ENCODE peak calls at places on chromosomes 6 and 20, in eight cellular contexts. P is brain microvascular endothelial cell, N is epithelial cell of esophagus, B is tibial artery, Q is A549, E is astrocyte of the spinal cord, V is gastrocnemius medialis, D is choroid plexus epithelial cell. R is an unnamed sample.

GRCh38 chr6:107489636-107490567 is at the start of gene SOBP:
- DNase-seq in N (peak; percentile 15), B (peak; percentile 53), Q (peak; percentile 36), E (peak; percentile 29), P (no peak), V (peak; percentile 47), D (peak; percentile 26), R (no peak)

GRCh38 chr6:109793793-109794192 is 102.7 kb downstream of the FIG4 start:
- DNase-seq in D (peak; percentile 96), B (peak; percentile 48), Q (peak; percentile 55), N (peak; percentile 96), V (no peak), P (peak; percentile 93), E (peak; percentile 93), R (peak; percentile 93)

GRCh38 chr6:1781152-1781848 is 171.6 kb downstream of the FOXC1 start:
- DNase-seq in P (no peak), N (no peak), E (peak; percentile 77), V (no peak), B (no peak), D (peak; percentile 71), Q (no peak), R (no peak)

GRCh38 chr20:24360531-24360930 is 108.9 kb upstream of the SYNDIG1 start:
- DNase-seq in P (no peak), Q (no peak), D (no peak), B (no peak), E (no peak), V (no peak), N (no peak), R (no peak)

GRCh38 chr6:38974389-38975133 is 74.0 kb upstream of the GLP1R start:
- DNase-seq in P (peak; percentile 24), B (no peak), E (no peak), N (no peak), Q (no peak), D (peak; percentile 27), V (no peak), R (no peak)

GRCh38 chr20:24700166-24700860 is 230.9 kb downstream of the SYNDIG1 start:
- DNase-seq in V (no peak), Q (no peak), P (no peak), N (no peak), B (no peak), D (no peak), E (no peak), R (no peak)

GRCh38 chr6:36605560-36606391 is 11.6 kb downstream of the SRSF3 start:
- DNase-seq in B (no peak), E (no peak), P (no peak), Q (no peak), N (no peak), V (no peak), D (peak; percentile 67), R (no peak)

GRCh38 chr6:51737580-51738360 is 349.6 kb downstream of the PKHD1 start:
- DNase-seq in Q (no peak), N (no peak), B (no peak), D (no peak), E (no peak), V (no peak), P (no peak), R (no peak)

GRCh38 chr6:116190550-116190949 is 63.3 kb downstream of the TSPYL4 start:
- DNase-seq in V (no peak), N (no peak), Q (no peak), B (no peak), E (peak; percentile 92), D (peak; percentile 95), P (peak; percentile 84), R (peak; percentile 46)

GRCh38 chr6:101117397-101118185 is 236.5 kb upstream of the ASCC3 start:
- DNase-seq in P (no peak), V (no peak), N (no peak), E (no peak), D (no peak), B (no peak), Q (no peak), R (no peak)

GRCh38 chr20:4455301-4455701 is 266.4 kb upstream of the PRND start:
- DNase-seq in E (no peak), V (no peak), P (no peak), Q (no peak), D (no peak), B (no peak), N (peak; percentile 61), R (no peak)

GRCh38 chr6:5302995-5303622 is 41.8 kb downstream of the FARS2 start:
- DNase-seq in D (peak; percentile 61), V (peak; percentile 28), B (no peak), N (peak; percentile 85), P (no peak), Q (peak; percentile 33), E (peak; percentile 30), R (no peak)

GRCh38 chr6:36334832-36335459 is 1.7 kb downstream of the BNIP5 start:
- DNase-seq in V (no peak), B (peak; percentile 4), E (no peak), P (no peak), N (peak; percentile 72), Q (no peak), D (no peak), R (no peak)

GRCh38 chr20:6783752-6784725 is 16.6 kb downstream of the BMP2 start:
- DNase-seq in B (no peak), P (no peak), V (no peak), N (peak; percentile 45), Q (no peak), D (peak; percentile 13), E (peak; percentile 77), R (no peak)

GRCh38 chr6:24658573-24659511 is 7.9 kb downstream of the TDP2 start:
- DNase-seq in P (peak; percentile 20), V (no peak), B (no peak), E (no peak), Q (peak; percentile 35), N (peak; percentile 93), D (peak; percentile 97), R (peak; percentile 5)

GRCh38 chr20:47498606-47499005 is 3.1 kb upstream of the NCOA3 start:
- DNase-seq in B (no peak), E (no peak), P (no peak), V (no peak), N (no peak), Q (no peak), D (no peak), R (no peak)

GRCh38 chr20:46994341-46994740 is 99.7 kb downstream of the EYA2 start:
- DNase-seq in E (no peak), B (no peak), V (no peak), P (no peak), Q (no peak), D (no peak), N (peak; percentile 64), R (no peak)

GRCh38 chr6:107701231-107701630 is 122.9 kb downstream of the SCML4 start:
- DNase-seq in B (no peak), P (no peak), N (no peak), Q (no peak), D (no peak), V (no peak), E (no peak), R (no peak)

GRCh38 chr6:100803264-100803663 is 77.9 kb downstream of the ASCC3 start:
- DNase-seq in Q (no peak), N (peak; percentile 10), D (no peak), V (no peak), B (no peak), E (no peak), P (no peak), R (no peak)

GRCh38 chr20:62067547-62068260 is 2.0 kb upstream of the TAF4 start:
- DNase-seq in V (no peak), B (no peak), D (no peak), P (no peak), Q (no peak), E (no peak), N (no peak), R (no peak)

GRCh38 chr20:638579-638978 is 14.4 kb downstream of the SRXN1 start:
- DNase-seq in N (no peak), B (no peak), Q (no peak), P (no peak), E (no peak), V (no peak), D (no peak), R (no peak)

GRCh38 chr20:17407550-17407949 is 123.6 kb downstream of the BFSP1 start:
- DNase-seq in V (no peak), B (no peak), D (no peak), Q (no peak), N (no peak), P (no peak), E (no peak), R (no peak)

GRCh38 chr6:16619017-16619416 is 142.2 kb downstream of the ATXN1 start:
- DNase-seq in D (no peak), N (no peak), B (no peak), E (no peak), Q (no peak), P (no peak), V (no peak), R (no peak)
- H3K4me3 ChIP-seq in D (no peak overlapping the region), N (no peak overlapping the region), B (no peak overlapping the region), E (no peak overlapping the region), Q (no peak overlapping the region), P (no peak overlapping the region), V (no peak overlapping the region), R (no peak overlapping the region)

DNA sequence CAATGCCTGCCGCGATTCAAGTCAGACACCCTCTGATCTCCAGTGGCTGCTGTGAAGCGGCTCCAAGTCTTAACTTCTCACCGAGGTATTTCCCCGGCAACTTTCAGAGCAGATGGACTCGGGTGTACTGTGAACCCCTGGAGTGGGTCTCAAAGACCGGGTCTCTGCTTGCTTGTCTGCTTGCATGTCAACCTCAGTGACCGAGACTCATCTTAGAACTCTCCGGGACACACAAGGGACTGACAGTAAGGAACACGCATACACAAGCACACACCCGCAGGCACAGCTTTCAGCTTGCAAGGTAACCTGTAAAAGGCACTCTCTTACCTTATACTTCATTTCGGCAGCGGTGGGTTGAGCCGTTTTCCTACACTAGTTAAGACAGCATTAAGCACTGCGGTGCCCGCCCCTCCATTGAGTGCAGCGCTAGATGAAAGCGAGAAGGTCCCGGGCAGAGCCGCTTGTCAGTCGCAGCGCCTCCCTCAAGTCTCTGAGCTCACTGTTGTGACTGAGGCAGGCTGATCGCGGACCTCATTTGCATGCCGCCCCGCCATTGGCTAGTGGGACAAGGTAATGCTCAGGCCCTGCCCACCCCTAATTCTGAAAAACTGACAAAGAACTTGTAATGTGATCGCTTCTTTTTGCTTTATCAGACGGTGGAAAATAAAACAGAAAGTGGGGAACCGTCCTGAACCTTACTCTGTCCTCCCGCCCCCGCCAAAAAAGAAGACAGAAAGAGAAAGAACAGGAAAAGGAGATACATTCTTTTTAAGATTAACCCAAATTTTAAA is at the start of gene NEDD9:
- DNase-seq in E (peak; percentile 98), N (peak; percentile 98), Q (peak; percentile 82), B (peak; percentile 98), V (peak; percentile 92), P (peak; percentile 98), D (peak; percentile 99), R (peak; percentile 78)
- TF ChIP-seq CTCF in E (no peak), N (no peak), Q (no peak), B (no peak), V (no peak), P (no peak), D (no peak), R (no peak)

GRCh38 chr6:28710466-28711191 is 184.9 kb downstream of the GPX5 start:
- DNase-seq in B (no peak), D (peak; percentile 44), N (peak; percentile 79), V (no peak), P (peak; percentile 88), E (peak; percentile 33), Q (peak; percentile 41), R (peak; percentile 65)
- H3K4me3 ChIP-seq in B (no peak overlapping the region), D (no peak overlapping the region), N (no peak overlapping the region), V (no peak overlapping the region), P (peak overlapping the region; percentile 42), E (peak overlapping the region; percentile 16), Q (peak overlapping the region; percentile 71), R (peak overlapping the region; percentile 38)

GRCh38 chr6:15698474-15698873 is 35.6 kb upstream of the DTNBP1 start:
- DNase-seq in P (no peak), B (no peak), D (no peak), V (no peak), Q (no peak), N (no peak), E (no peak), R (no peak)

GRCh38 chr6:15697895-15698294 is 35.1 kb upstream of the DTNBP1 start:
- DNase-seq in P (no peak), Q (no peak), B (no peak), N (no peak), E (no peak), V (no peak), D (no peak), R (no peak)
- TF ChIP-seq CTCF in P (no peak), Q (no peak), B (no peak), N (no peak), E (no peak), V (no peak), D (no peak), R (no peak)